ENCODE peak calls at places on chromosomes 2 and 18, in ten cellular contexts. J is fibroblast of pulmonary artery, B is neural progenitor cell, E is uterus, M is tibial artery, D is HCT116, C is stomach, Z is fibroblast of mammary gland, U is cardiac muscle cell, T is GM23338. O is an unnamed sample.

GRCh38 chr18:4004176-4004829 is 450.8 kb downstream of the DLGAP1 start:
- DNase-seq in Z (peak; percentile 66), U (no peak), B (no peak), T (no peak), M (no peak), C (no peak), E (no peak), D (peak; percentile 16), J (no peak), O (peak; percentile 69)

GRCh38 chr2:35962585-35962984 is 393.0 kb upstream of the CRIM1 start:
- DNase-seq in T (no peak), E (no peak), M (no peak), U (no peak), Z (no peak), B (no peak), D (no peak), C (no peak), J (no peak), O (no peak)

GRCh38 chr18:40565805-40566509 is 1389.1 kb upstream of the PIK3C3 start:
- DNase-seq in D (no peak), Z (no peak), T (no peak), J (no peak), B (no peak), M (no peak), C (no peak), U (no peak), E (no peak), O (no peak)

GRCh38 chr18:43236921-43237320 is 40.4 kb downstream of the SYT4 start:
- DNase-seq in E (no peak), Z (no peak), J (peak; percentile 51), U (no peak), M (no peak), B (no peak), C (no peak), D (no peak), T (no peak), O (peak; percentile 3)

GRCh38 chr2:235506291-235506996 is 12.6 kb downstream of the AGAP1 start:
- DNase-seq in T (no peak), C (no peak), M (no peak), Z (peak; percentile 38), D (no peak), J (no peak), E (no peak), B (no peak), U (no peak), O (no peak)

GRCh38 chr2:190849774-190850173 is 30.8 kb upstream of the GLS start:
- DNase-seq in D (no peak), J (peak; percentile 81), E (no peak), T (no peak), U (no peak), Z (peak; percentile 91), C (no peak), M (no peak), B (no peak), O (peak; percentile 75)

GRCh38 chr18:8615397-8616025 is 6.3 kb downstream of the RAB12 start:
- DNase-seq in Z (peak; percentile 95), T (no peak), C (no peak), J (peak; percentile 91), U (no peak), D (no peak), E (peak; percentile 64), B (no peak), M (peak; percentile 36), O (peak; percentile 89)

GRCh38 chr2:238097201-238097987 is 2.7 kb upstream of the ESPNL start:
- DNase-seq in M (no peak), C (peak; percentile 21), J (no peak), T (no peak), D (no peak), E (no peak), B (no peak), U (no peak), Z (no peak), O (no peak)

DNA sequence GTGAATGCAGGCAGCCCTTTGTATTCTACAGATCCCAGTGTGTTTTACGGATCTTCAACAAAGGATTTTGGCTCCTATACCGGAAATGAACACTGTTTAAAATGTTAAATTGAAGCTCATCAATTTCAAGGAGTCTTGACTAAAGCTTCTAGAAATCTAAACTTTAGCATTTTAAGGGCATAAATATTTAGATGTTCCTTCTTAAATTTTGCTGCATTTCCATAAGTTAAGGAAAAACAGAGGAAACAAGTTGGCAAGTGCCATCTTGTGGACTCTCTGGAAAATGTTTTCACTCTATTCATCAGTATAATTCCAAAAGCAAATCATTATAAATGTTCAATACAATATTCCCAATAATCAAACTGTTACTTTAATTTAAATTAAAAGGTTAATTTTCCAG is 19.6 kb downstream of the CHN1 start:
- DNase-seq in U (no peak), T (no peak), Z (peak; percentile 57), D (no peak), M (no peak), C (no peak), J (peak; percentile 62), B (peak; percentile 21), E (no peak), O (peak; percentile 33)
- TF ChIP-seq CTCF in U (peak; percentile 54), T (peak; percentile 85), Z (peak; percentile 67), D (peak; percentile 64), M (peak; percentile 45), C (no peak), J (peak; percentile 65), B (peak; percentile 82), E (peak; percentile 36), O (peak; percentile 25)

GRCh38 chr18:77088977-77089795 is 43.4 kb downstream of the MBP start:
- DNase-seq in M (no peak), D (peak; percentile 81), U (no peak), B (no peak), T (peak; percentile 79), J (no peak), E (no peak), C (peak; percentile 57), Z (no peak), O (peak; percentile 60)

GRCh38 chr18:77086656-77087390 is 45.8 kb downstream of the MBP start:
- DNase-seq in U (no peak), D (no peak), C (no peak), J (no peak), M (no peak), B (peak; percentile 51), Z (peak; percentile 68), T (peak; percentile 58), E (no peak), O (no peak)

GRCh38 chr18:77086034-77086433 is 46.5 kb downstream of the MBP start:
- DNase-seq in M (no peak), D (no peak), E (no peak), U (no peak), J (no peak), C (no peak), Z (peak; percentile 97), T (no peak), B (no peak), O (peak; percentile 99)

GRCh38 chr18:77089796-77090285 is 42.7 kb downstream of the MBP start:
- DNase-seq in Z (no peak), C (no peak), J (no peak), D (no peak), U (no peak), M (no peak), T (no peak), E (no peak), B (no peak), O (no peak)

GRCh38 chr18:77087391-77088141 is 45.0 kb downstream of the MBP start:
- DNase-seq in U (peak; percentile 68), J (no peak), B (peak; percentile 73), D (no peak), T (peak; percentile 71), E (peak; percentile 65), M (no peak), C (peak; percentile 55), Z (peak; percentile 51), O (no peak)
- H3K4me3 ChIP-seq in U (peak overlapping the region; percentile 5), J (peak overlapping the region; percentile 42), B (peak overlapping the region; percentile 51), D (no peak overlapping the region), T (peak overlapping the region; percentile 72), E (peak overlapping the region; percentile 37), M (peak overlapping the region; percentile 57), C (peak overlapping the region; percentile 33), Z (peak overlapping the region; percentile 47), O (no peak overlapping the region)

GRCh38 chr2:21005700-21006422 is 38.0 kb downstream of the APOB start:
- DNase-seq in T (no peak), C (no peak), J (no peak), M (no peak), B (no peak), Z (no peak), D (no peak), E (no peak), U (no peak), O (no peak)

GRCh38 chr2:21008014-21008789 is 35.7 kb downstream of the APOB start:
- DNase-seq in B (no peak), D (no peak), Z (no peak), C (no peak), T (no peak), M (no peak), J (no peak), U (no peak), E (no peak), O (no peak)

GRCh38 chr2:21005111-21005699 is 38.7 kb downstream of the APOB start:
- DNase-seq in D (no peak), T (no peak), C (no peak), B (no peak), J (no peak), E (no peak), Z (no peak), U (no peak), M (no peak), O (no peak)

GRCh38 chr2:21007129-21008013 is 36.5 kb downstream of the APOB start:
- DNase-seq in B (no peak), M (no peak), D (no peak), C (no peak), T (no peak), J (no peak), E (no peak), U (no peak), Z (no peak), O (no peak)

GRCh38 chr2:21006423-21007128 is 37.3 kb downstream of the APOB start:
- DNase-seq in T (no peak), E (no peak), J (no peak), D (no peak), Z (no peak), B (no peak), C (no peak), U (no peak), M (no peak), O (no peak)
- TF ChIP-seq CTCF in T (no peak), E (no peak), J (no peak), D (no peak), Z (no peak), B (no peak), C (no peak), U (no peak), M (no peak), O (no peak)

GRCh38 chr2:134718956-134719814 is at the start of gene TMEM163:
- DNase-seq in M (no peak), C (peak; percentile 52), D (no peak), B (peak; percentile 81), Z (no peak), E (no peak), J (no peak), T (peak; percentile 70), U (peak; percentile 75), O (no peak)

GRCh38 chr2:134718095-134718955 is 475 bp downstream of the TMEM163 start:
- DNase-seq in M (no peak), E (no peak), Z (no peak), D (no peak), U (peak; percentile 45), T (peak; percentile 63), J (no peak), C (peak; percentile 45), B (peak; percentile 70), O (no peak)

GRCh38 chr2:134716716-134717585 is 1.8 kb downstream of the TMEM163 start:
- DNase-seq in Z (no peak), M (no peak), B (no peak), J (no peak), E (no peak), T (no peak), C (no peak), U (no peak), D (no peak), O (no peak)

GRCh38 chr2:134715932-134716643 is 2.7 kb downstream of the TMEM163 start:
- DNase-seq in J (no peak), E (no peak), D (no peak), C (no peak), T (peak; percentile 43), Z (no peak), B (no peak), M (no peak), U (no peak), O (no peak)

GRCh38 chr2:134717706-134718094 is 1.1 kb downstream of the TMEM163 start:
- DNase-seq in T (peak; percentile 57), C (no peak), U (peak; percentile 34), B (peak; percentile 47), E (no peak), M (no peak), D (no peak), J (no peak), Z (no peak), O (no peak)
- H3K4me3 ChIP-seq in T (peak overlapping the region; percentile 85), C (peak overlapping the region; percentile 55), U (peak overlapping the region; percentile 80), B (peak overlapping the region; percentile 79), E (no peak overlapping the region), M (peak overlapping the region; percentile 51), D (no peak overlapping the region), J (no peak overlapping the region), Z (no peak overlapping the region), O (no peak overlapping the region)